ENCODE peak calls at places on chromosomes 13 and 19, in six cellular contexts. N is tibial nerve; U is thoracic aorta; T is ovary; R is H7; M is CD8-positive, alpha-beta T cell. O is an unnamed sample.

GRCh38 chr19:50794074-50794777 is 4.0 kb downstream of the ACP4 start:
- DNase-seq in N (no peak), U (no peak), T (no peak), R (no peak), M (no peak), O (no peak)

GRCh38 chr19:1251233-1251502 is 2.8 kb downstream of the MIDN start:
- DNase-seq in N (peak; percentile 65), U (no peak), T (peak; percentile 74), R (peak; percentile 82), M (no peak), O (peak; percentile 70)

GRCh38 chr19:489418-490196 is 6.7 kb upstream of the MADCAM1 start:
- DNase-seq in N (no peak), U (no peak), T (no peak), R (peak; percentile 86), M (no peak), O (no peak)

GRCh38 chr19:18291590-18292459 is 10.4 kb upstream of the JUND start:
- DNase-seq in N (peak; percentile 71), U (peak; percentile 66), T (peak; percentile 96), R (peak; percentile 91), M (peak; percentile 86), O (peak; percentile 85)

GRCh38 chr13:109625156-109625555 is 161.2 kb downstream of the IRS2 start:
- DNase-seq in N (no peak), U (no peak), T (no peak), R (no peak), M (no peak), O (no peak)

GRCh38 chr13:99414048-99414995 is 87.0 kb upstream of the TM9SF2 start:
- DNase-seq in N (no peak), U (no peak), T (no peak), R (no peak), M (no peak), O (no peak)

GRCh38 chr13:61900033-61900432 is 484.4 kb upstream of the PCDH20 start:
- DNase-seq in N (no peak), U (no peak), T (no peak), R (peak; percentile 25), M (no peak), O (no peak)

GRCh38 chr13:45156565-45157361 is 36.5 kb downstream of the GTF2F2 start:
- DNase-seq in N (no peak), U (no peak), T (no peak), R (no peak), M (no peak), O (no peak)

GRCh38 chr19:1591421-1592022 is 1.1 kb downstream of the MBD3 start:
- DNase-seq in N (no peak), U (no peak), T (no peak), R (peak; percentile 77), M (no peak), O (peak; percentile 53)

GRCh38 chr13:100039740-100040139 is 49.2 kb upstream of the PCCA start:
- DNase-seq in N (no peak), U (no peak), T (no peak), R (no peak), M (no peak), O (no peak)

GRCh38 chr19:359653-359925 is 15.0 kb upstream of the MIER2 start:
- DNase-seq in N (no peak), U (no peak), T (no peak), R (peak; percentile 35), M (no peak), O (no peak)

GRCh38 chr13:101514695-101515275 is 62.3 kb downstream of the ITGBL1 start:
- DNase-seq in N (no peak), U (no peak), T (no peak), R (peak; percentile 3), M (no peak), O (peak; percentile 72)

GRCh38 chr19:30066781-30067759 is 125.0 kb downstream of the URI1 start:
- DNase-seq in N (no peak), U (no peak), T (no peak), R (peak; percentile 17), M (no peak), O (no peak)

GRCh38 chr13:113115363-113116205 is 7.0 kb upstream of the F10 start:
- DNase-seq in N (no peak), U (no peak), T (no peak), R (peak; percentile 44), M (no peak), O (no peak)

DNA sequence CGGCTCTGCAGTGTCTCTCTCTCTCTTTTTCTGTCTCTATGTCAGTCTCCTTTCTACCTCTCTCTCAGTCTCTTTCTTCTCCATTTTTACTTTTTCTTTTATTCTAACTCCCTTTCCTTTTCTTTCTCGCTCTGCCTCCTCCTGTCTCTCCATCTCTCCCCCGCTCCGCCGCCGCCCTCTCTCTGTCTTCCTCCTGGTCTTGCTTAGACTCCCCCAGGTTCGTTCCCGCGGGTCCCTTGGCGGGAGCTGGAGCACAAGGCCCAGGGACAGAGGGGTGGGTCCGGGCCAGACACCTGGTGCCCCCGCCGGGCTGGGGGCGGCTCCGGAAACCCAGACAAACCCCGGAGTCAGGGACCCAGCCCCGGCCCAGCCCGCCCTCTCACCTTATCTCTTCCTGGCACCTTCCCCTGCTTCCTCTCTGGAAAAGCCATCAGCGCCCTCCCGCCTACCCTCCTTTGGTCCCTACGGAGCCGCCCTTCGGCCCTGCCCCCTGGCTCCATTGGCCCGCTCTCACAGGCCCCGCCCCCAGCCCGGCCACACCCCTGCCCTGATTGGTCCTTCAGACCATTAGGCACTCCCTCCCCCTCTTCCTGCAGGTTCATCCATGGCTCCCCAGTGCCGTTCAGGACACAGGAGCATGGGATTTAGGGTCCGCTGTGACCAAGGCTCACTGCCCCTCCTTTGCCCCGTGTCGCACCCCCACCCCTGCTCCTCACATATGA is 15.4 kb upstream of the NOP53 start:
- DNase-seq in N (peak; percentile 63), U (no peak), T (peak; percentile 72), R (peak; percentile 97), M (no peak), O (peak; percentile 35)
- H3K4me3 ChIP-seq in N (no peak overlapping the region), U (peak overlapping the region; percentile 72), T (peak overlapping the region; percentile 23), R (peak overlapping the region; percentile 45), M (no peak overlapping the region), O (no peak overlapping the region)

DNA sequence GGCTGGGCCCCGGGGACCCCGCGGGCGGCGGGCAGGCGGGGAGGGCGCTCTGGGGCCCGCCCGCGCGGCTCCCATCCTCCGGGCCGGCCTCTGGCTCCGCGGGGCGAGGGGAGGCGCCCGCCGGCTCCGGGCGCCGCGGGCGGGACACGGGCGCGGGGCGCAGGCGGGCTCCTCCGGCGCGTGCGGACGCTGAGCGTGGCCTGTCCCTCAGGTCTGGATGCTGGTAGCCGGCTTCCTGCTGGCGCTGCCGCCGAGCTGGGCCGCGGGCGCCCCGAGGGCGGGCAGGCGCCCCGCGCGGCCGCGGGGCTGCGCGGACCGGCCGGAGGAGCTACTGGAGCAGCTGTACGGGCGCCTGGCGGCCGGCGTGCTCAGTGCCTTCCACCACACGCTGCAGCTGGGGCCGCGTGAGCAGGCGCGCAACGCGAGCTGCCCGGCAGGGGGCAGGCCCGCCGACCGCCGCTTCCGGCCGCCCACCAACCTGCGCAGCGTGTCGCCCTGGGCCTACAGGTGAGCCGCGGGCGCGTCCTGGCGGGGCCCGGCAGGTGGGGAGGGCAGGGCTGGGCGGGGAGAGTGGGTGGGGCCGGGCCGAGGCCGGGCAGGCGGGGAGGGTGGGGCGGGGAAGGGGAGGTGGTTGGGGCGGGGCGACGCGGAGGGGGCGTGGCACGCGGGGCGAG is 423 bp downstream of the IL17D start:
- DNase-seq in N (peak; percentile 36), U (no peak), T (peak; percentile 77), R (peak; percentile 97), M (peak; percentile 84), O (peak; percentile 84)
- H3K27me3 ChIP-seq in N (no peaks in the 10 kb centered on the region), U (no peaks in the 10 kb centered on the region), T (no peaks in the 10 kb centered on the region), R (peaks cover 36% of the 10 kb centered on the region), M (no peaks in the 10 kb centered on the region), O (no peaks in the 10 kb centered on the region)

GRCh38 chr19:38978315-38978689 is 2.8 kb upstream of the FBXO17 start:
- DNase-seq in N (no peak), U (no peak), T (no peak), R (no peak), M (no peak), O (no peak)

GRCh38 chr19:38974599-38975213 is 836 bp downstream of the FBXO17 start:
- DNase-seq in N (no peak), U (no peak), T (no peak), R (no peak), M (no peak), O (no peak)

GRCh38 chr19:38977445-38978314 is 2.1 kb upstream of the FBXO17 start:
- DNase-seq in N (no peak), U (no peak), T (no peak), R (no peak), M (no peak), O (no peak)

GRCh38 chr19:38975861-38976271 is 324 bp upstream of the FBXO17 start:
- DNase-seq in N (no peak), U (no peak), T (no peak), R (no peak), M (no peak), O (peak; percentile 27)

DNA sequence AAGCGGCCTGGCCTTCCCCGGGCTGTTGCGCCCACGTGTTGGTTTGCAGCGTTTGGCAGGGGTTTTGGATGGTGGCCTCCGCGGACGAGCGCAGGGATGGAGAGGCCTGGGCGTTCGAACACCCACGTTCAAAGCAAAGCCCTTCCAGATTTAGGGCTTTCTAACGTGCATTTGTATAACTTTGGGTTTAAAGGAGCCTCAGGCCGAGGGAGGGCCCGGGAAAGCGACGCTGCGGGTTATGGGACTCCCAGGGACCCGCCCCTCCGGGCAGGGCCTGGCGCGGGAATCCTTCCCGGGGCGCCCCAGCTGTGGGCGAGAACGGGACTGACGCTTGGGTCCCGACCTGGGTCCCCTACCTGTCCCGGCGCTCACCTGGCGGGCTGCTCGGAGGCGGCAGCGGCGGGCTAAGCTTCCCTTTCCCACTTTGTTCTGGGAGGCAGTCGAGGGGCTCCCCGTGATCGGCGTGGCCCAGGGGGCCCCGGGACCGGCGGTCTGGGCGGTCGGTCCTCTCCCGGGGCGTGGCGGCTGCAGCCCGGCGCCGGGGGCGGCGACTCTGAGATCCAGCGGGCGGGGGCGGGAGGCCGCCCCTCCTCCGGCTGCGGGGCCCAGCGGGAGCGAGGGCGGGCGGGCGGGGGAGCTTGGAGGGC is at the start of gene FBXO17:
- DNase-seq in N (peak; percentile 29), U (no peak), T (peak; percentile 68), R (peak; percentile 91), M (no peak), O (peak; percentile 15)
- H3K4me3 ChIP-seq in N (peak within 1 kb of the TSS; percentile 61), U (peak within 1 kb of the TSS; percentile 82), T (peak within 1 kb of the TSS; percentile 76), R (peak within 1 kb of the TSS; percentile 91), M (no peak within 1 kb of the TSS), O (peak within 1 kb of the TSS; percentile 63)

GRCh38 chr19:3231288-3231687 is 6.8 kb downstream of the CELF5 start:
- DNase-seq in N (no peak), U (no peak), T (no peak), R (no peak), M (no peak), O (no peak)

GRCh38 chr19:3225677-3226093 is 1.2 kb downstream of the CELF5 start:
- DNase-seq in N (no peak), U (no peak), T (no peak), R (no peak), M (no peak), O (no peak)

GRCh38 chr19:3229888-3230496 is 5.5 kb downstream of the CELF5 start:
- DNase-seq in N (no peak), U (no peak), T (no peak), R (no peak), M (no peak), O (no peak)

GRCh38 chr19:3227054-3227626 is 2.7 kb downstream of the CELF5 start:
- DNase-seq in N (no peak), U (no peak), T (no peak), R (peak; percentile 51), M (no peak), O (no peak)

DNA sequence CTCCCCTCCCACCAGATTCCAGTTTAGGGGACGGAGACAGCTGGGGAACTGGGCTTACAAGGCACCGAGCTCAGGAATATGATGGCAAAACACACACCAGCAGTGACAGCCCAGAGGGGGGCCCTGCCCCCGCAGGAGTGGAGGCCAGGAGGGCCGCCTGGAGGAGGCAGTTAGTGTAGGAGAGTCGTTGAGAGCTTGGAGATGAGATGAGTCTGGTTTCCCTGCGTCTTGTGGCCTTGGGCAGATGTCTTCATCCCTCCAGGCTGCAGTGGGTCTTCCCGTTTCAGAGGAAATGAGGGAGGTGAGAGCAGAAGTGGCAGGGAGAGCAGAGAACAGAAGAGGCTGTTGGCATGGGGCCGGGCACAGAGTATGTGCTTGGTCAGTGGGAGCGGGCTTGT is 4.9 kb downstream of the CELF5 start:
- DNase-seq in N (no peak), U (no peak), T (no peak), R (peak; percentile 37), M (no peak), O (no peak)
- H3K27me3 ChIP-seq in N (peaks cover 77% of the 10 kb centered on the region), U (no peaks in the 10 kb centered on the region), T (no peaks in the 10 kb centered on the region), R (peaks cover 19% of the 10 kb centered on the region), M (no peaks in the 10 kb centered on the region), O (peaks cover 24% of the 10 kb centered on the region)

O was measured in SJCRH30.